ENCODE peak calls at places on chromosomes 6 and 20, in seven cellular contexts. P is SK-N-SH; W is posterior vena cava; E is aorta; S is left ventricle myocardium inferior; J is activated T-cell treated with anti-CD3 and anti-CD28 coated beads, Interleukin-2, amount 50 U/mL, for 48 hours; N is nephron progenitor cell. Z is an unnamed sample.

GRCh38 chr6:163415620-163416379 is 1.3 kb downstream of the QKI start:
- DNase-seq in N (peak), P (peak), E (peak), W (peak), S (peak), J (peak), Z (peak)

GRCh38 chr20:41436679-41437078 is 70.1 kb upstream of the EMILIN3 start:
- DNase-seq in N (no peak), P (no peak), E (no peak), J (no peak), W (no peak), S (no peak), Z (no peak)

GRCh38 chr6:44001318-44001868 is 125.9 kb downstream of the MRPL14 start:
- DNase-seq in E (peak), W (peak), N (no peak), P (peak), J (peak), S (no peak), Z (peak)

GRCh38 chr20:11229772-11230171 is 556.0 kb upstream of the JAG1 start:
- DNase-seq in S (peak), E (peak), W (peak), J (no peak), N (no peak), P (no peak), Z (peak)

GRCh38 chr6:20907486-20908071 is 373.3 kb downstream of the CDKAL1 start:
- DNase-seq in W (no peak), E (no peak), N (no peak), S (no peak), J (no peak), P (no peak), Z (no peak)

GRCh38 chr20:54078296-54078695 is 7.9 kb upstream of the BCAS1 start:
- DNase-seq in W (no peak), P (no peak), J (peak), S (no peak), E (no peak), N (no peak), Z (no peak)

GRCh38 chr6:130215526-130215925 is 7.2 kb downstream of the SAMD3 start:
- DNase-seq in J (no peak), W (no peak), N (no peak), E (no peak), S (no peak), P (no peak), Z (peak)

GRCh38 chr6:139882977-139883728 is 508.7 kb upstream of the CITED2 start:
- DNase-seq in N (no peak), P (no peak), E (no peak), W (no peak), S (no peak), J (no peak), Z (peak)

GRCh38 chr6:24872769-24873168 is 63.0 kb downstream of the RIPOR2 start:
- DNase-seq in W (no peak), J (no peak), N (no peak), P (peak), S (no peak), E (no peak), Z (no peak)

GRCh38 chr6:138454976-138455706 is 44.2 kb downstream of the NHSL1 start:
- DNase-seq in P (no peak), N (no peak), W (no peak), E (peak), S (no peak), J (no peak), Z (no peak)

GRCh38 chr6:20811112-20811746 is 277.0 kb downstream of the CDKAL1 start:
- DNase-seq in W (no peak), N (no peak), S (no peak), P (no peak), E (no peak), J (no peak), Z (peak)

GRCh38 chr6:26592649-26593048 is 4.1 kb upstream of the ABT1 start:
- DNase-seq in N (no peak), J (no peak), P (peak), S (no peak), E (no peak), W (no peak), Z (no peak)

GRCh38 chr20:63060057-63060991 is 53.6 kb upstream of the BHLHE23 start:
- DNase-seq in J (no peak), W (peak), E (peak), N (no peak), S (peak), P (peak), Z (peak)

GRCh38 chr20:33862709-33863403 is 51.7 kb downstream of the CHMP4B start:
- DNase-seq in S (peak), P (peak), N (peak), J (peak), E (peak), W (peak), Z (peak)

Z was measured in left kidney.